ENCODE peak calls at places on chromosome 3, in ten cellular contexts. M is right lobe of liver; E is EL; T is RPMI7951; X is GM12864; R is Kasumi-1; H is activated B cell treated with CpG ODN at 0.5 μM for 24 hours; O is A673; B is HEK293T; V is activated CD4-positive, alpha-beta T cell treated with anti-CD3 and anti-CD28 coated beads for 36 hours. D is an unnamed sample.

GRCh38 chr3:194184265-194184751 is 48.4 kb downstream of the HES1 start:
- DNase-seq in M (no peak), E (no peak), T (no peak), O (no peak), R (no peak), X (no peak), V (no peak), B (no peak), H (no peak), D (no peak)

GRCh38 chr3:30707825-30708224 is 101.4 kb downstream of the TGFBR2 start:
- DNase-seq in O (no peak), R (no peak), T (no peak), M (no peak), X (no peak), H (no peak), V (no peak), B (no peak), E (no peak), D (no peak)

GRCh38 chr3:44805960-44806359 is 44.4 kb downstream of the KIF15 start:
- DNase-seq in M (no peak), E (no peak), O (no peak), H (no peak), V (no peak), T (no peak), B (no peak), X (no peak), R (no peak), D (no peak)

GRCh38 chr3:162776137-162776536 is 1279.5 kb downstream of the OTOL1 start:
- DNase-seq in E (no peak), H (no peak), R (no peak), M (no peak), O (no peak), B (no peak), X (no peak), V (no peak), T (no peak), D (no peak)

GRCh38 chr3:56005196-56005805 is 463.0 kb downstream of the ERC2 start:
- DNase-seq in M (no peak), B (no peak), V (no peak), T (no peak), H (no peak), E (no peak), O (no peak), X (no peak), R (no peak), D (no peak)

GRCh38 chr3:11530153-11530721 is 113.5 kb downstream of the VGLL4 start:
- DNase-seq in X (no peak), E (peak), B (no peak), R (no peak), O (no peak), T (peak), M (no peak), V (no peak), H (no peak), D (no peak)

GRCh38 chr3:133837487-133838295 is 32.1 kb downstream of the SRPRB start:
- DNase-seq in R (no peak), O (no peak), M (peak), H (no peak), X (no peak), B (no peak), T (no peak), V (no peak), E (no peak), D (no peak)

GRCh38 chr3:76405196-76405595 is 619.8 kb upstream of the ZNF717 start:
- DNase-seq in B (no peak), O (no peak), E (peak), M (no peak), T (no peak), R (no peak), V (no peak), X (no peak), H (no peak), D (no peak)

GRCh38 chr3:127674099-127674792 is 1.5 kb downstream of the ABTB1 start:
- DNase-seq in V (peak), H (peak), O (no peak), X (no peak), M (peak), T (no peak), E (no peak), R (no peak), B (no peak), D (no peak)

GRCh38 chr3:101962055-101962454 is 112.7 kb downstream of the NFKBIZ start:
- DNase-seq in V (no peak), B (no peak), X (no peak), H (no peak), M (no peak), O (no peak), T (peak), R (no peak), E (no peak), D (no peak)

GRCh38 chr3:127216415-127217261 is 23.7 kb downstream of the PRR23E start:
- DNase-seq in V (no peak), T (peak), R (peak), O (no peak), M (no peak), B (no peak), X (no peak), H (no peak), E (no peak), D (no peak)

GRCh38 chr3:50323614-50324199 is 1.2 kb upstream of the HYAL2 start:
- DNase-seq in R (no peak), X (no peak), B (no peak), O (no peak), M (no peak), E (no peak), T (no peak), V (no peak), H (no peak), D (no peak)

GRCh38 chr3:45084820-45085816 is 59.0 kb downstream of the CLEC3B start:
- DNase-seq in H (no peak), B (no peak), O (peak), M (no peak), V (no peak), R (no peak), E (peak), T (peak), X (no peak), D (no peak)

GRCh38 chr3:72728958-72729467 is 119.2 kb downstream of the SHQ1 start:
- DNase-seq in M (no peak), H (no peak), X (no peak), O (no peak), E (no peak), R (no peak), B (no peak), V (no peak), T (no peak), D (no peak)

GRCh38 chr3:150362515-150363302 is 45.4 kb upstream of the TSC22D2 start:
- DNase-seq in H (no peak), E (no peak), R (no peak), T (no peak), B (no peak), M (no peak), O (no peak), V (no peak), X (no peak), D (peak)

D was measured in small intestine.